ENCODE peak calls at places on chromosomes 3 and 15, in eight cellular contexts. W is ovary, V is neural crest cell, J is endothelial cell, K is A549, G is HepG2, Q is transverse colon, S is body of pancreas. Y is an unnamed sample.

GRCh38 chr3:152204218-152204617 is 64.5 kb upstream of the MBNL1 start:
- DNase-seq in W (no peak), V (no peak), J (no peak), K (no peak), G (no peak), Q (no peak), S (no peak), Y (no peak)

GRCh38 chr3:105328338-105328730 is 38.4 kb upstream of the ALCAM start:
- DNase-seq in W (no peak), V (no peak), J (no peak), K (no peak), G (no peak), Q (no peak), S (no peak), Y (no peak)

GRCh38 chr3:196287066-196287404 is 491 bp downstream of the PCYT1A start:
- DNase-seq in W (peak; percentile 11), V (no peak), J (no peak), K (peak; percentile 10), G (no peak), Q (no peak), S (peak; percentile 30), Y (no peak)

GRCh38 chr3:29141197-29141911 is 139.5 kb upstream of the RBMS3 start:
- DNase-seq in W (no peak), V (no peak), J (no peak), K (no peak), G (no peak), Q (no peak), S (no peak), Y (no peak)

GRCh38 chr3:152942366-152942765 is 107.4 kb downstream of the P2RY1 start:
- DNase-seq in W (no peak), V (no peak), J (no peak), K (no peak), G (no peak), Q (no peak), S (no peak), Y (no peak)

GRCh38 chr3:54790046-54790445 is 137.8 kb downstream of the LRTM1 start:
- DNase-seq in W (no peak), V (no peak), J (no peak), K (no peak), G (no peak), Q (no peak), S (no peak), Y (no peak)

GRCh38 chr3:53318522-53318921 is 28.8 kb downstream of the DCP1A start:
- DNase-seq in W (no peak), V (no peak), J (no peak), K (no peak), G (no peak), Q (no peak), S (no peak), Y (no peak)

GRCh38 chr3:133379926-133380325 is 19.9 kb upstream of the BFSP2 start:
- DNase-seq in W (no peak), V (no peak), J (no peak), K (no peak), G (no peak), Q (no peak), S (no peak), Y (no peak)

GRCh38 chr3:188389711-188390346 is 235.9 kb downstream of the LPP start:
- DNase-seq in W (no peak), V (no peak), J (no peak), K (no peak), G (no peak), Q (peak; percentile 41), S (no peak), Y (no peak)

GRCh38 chr15:56739964-56740640 is 6.8 kb upstream of the ZNF280D start:
- DNase-seq in W (no peak), V (no peak), J (no peak), K (peak; percentile 68), G (peak; percentile 11), Q (no peak), S (peak; percentile 35), Y (no peak)
- TF ChIP-seq CTCF in W (no peak), V (no peak), J (peak; percentile 38), K (no peak), G (peak; percentile 17), Q (no peak), S (peak; percentile 62), Y (no peak)

DNA sequence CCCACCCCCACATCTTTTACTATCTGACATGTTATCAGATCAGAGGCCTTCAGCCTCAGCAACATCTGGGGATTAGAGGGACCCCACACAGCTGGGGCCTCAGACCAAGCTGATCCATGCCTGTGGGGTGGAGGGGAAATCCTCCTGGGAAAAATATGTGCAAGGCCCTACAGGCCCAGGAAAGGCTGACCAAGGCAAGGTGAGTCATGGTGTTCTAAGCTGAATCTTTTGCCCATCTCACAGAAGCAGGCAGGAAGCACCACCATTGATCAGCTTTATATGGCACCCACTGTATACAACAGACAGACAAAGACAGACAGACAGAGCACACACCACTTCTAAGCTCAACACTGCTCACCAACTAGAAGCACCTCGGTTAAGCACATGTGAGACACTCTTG is 12.4 kb upstream of the PARP6 start:
- DNase-seq in W (no peak), V (no peak), J (no peak), K (no peak), G (no peak), Q (no peak), S (no peak), Y (no peak)
- TF ChIP-seq CTCF in W (no peak), V (no peak), J (no peak), K (no peak), G (no peak), Q (no peak), S (no peak), Y (no peak)

DNA sequence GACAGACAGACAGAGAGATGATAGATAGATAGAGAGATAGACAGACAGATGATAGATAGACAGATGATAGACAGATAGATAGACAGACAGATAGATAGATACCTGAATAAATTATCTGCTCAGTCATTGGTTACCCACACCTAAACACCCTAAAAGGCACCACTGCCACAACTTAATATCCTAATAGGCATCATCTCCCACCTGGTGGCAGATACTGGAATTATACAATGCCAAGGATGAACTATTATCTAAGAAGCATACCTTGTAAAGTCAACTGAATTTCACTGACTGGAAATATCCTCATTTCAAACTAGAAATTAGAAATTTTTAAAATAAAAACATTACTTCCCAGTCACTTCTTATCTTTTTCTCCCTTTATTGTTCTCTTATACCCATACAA is 19.4 kb upstream of the ATP8B4 start:
- DNase-seq in W (no peak), V (no peak), J (no peak), K (peak; percentile 51), G (no peak), Q (no peak), S (no peak), Y (no peak)
- TF ChIP-seq CTCF in W (no peak), V (peak; percentile 32), J (peak; percentile 46), K (peak; percentile 31), G (no peak), Q (no peak), S (no peak), Y (no peak)

GRCh38 chr3:159781867-159782266 is 206.8 kb upstream of the IL12A start:
- DNase-seq in W (no peak), V (no peak), J (no peak), K (no peak), G (no peak), Q (peak; percentile 27), S (no peak), Y (peak; percentile 48)
- TF ChIP-seq CTCF in W (no peak), V (no peak), J (no peak), K (peak; percentile 17), G (peak; percentile 44), Q (no peak), S (no peak), Y (peak; percentile 73)

GRCh38 chr15:57079907-57080750 is 161.7 kb downstream of the TCF12 start:
- DNase-seq in W (no peak), V (no peak), J (no peak), K (no peak), G (no peak), Q (no peak), S (no peak), Y (no peak)
- TF ChIP-seq CTCF in W (no peak), V (no peak), J (no peak), K (no peak), G (no peak), Q (no peak), S (no peak), Y (no peak)

Y was measured in Calu3.